ENCODE peak calls at places on chromosomes 2 and 18, in nine cellular contexts. H is AG09319, K is lung, P is D721Med, J is H9, D is ovary, N is Peyer's patch, X is mesothelial cell of epicardium, Y is glutamatergic neuron. Q is an unnamed sample.

GRCh38 chr2:240965905-240966456 is 32.4 kb upstream of the SNED1 start:
- DNase-seq in H (no peak), K (no peak), P (no peak), J (no peak), D (peak), N (no peak), X (no peak), Y (no peak), Q (no peak)

GRCh38 chr18:27363918-27364317 is 178.8 kb upstream of the CHST9 start:
- DNase-seq in H (no peak), K (no peak), P (no peak), J (no peak), D (no peak), N (no peak), X (no peak), Y (no peak), Q (no peak)

GRCh38 chr2:235669983-235670962 is 176.4 kb downstream of the AGAP1 start:
- DNase-seq in H (peak), K (no peak), P (no peak), J (peak), D (peak), N (no peak), X (no peak), Y (peak), Q (peak)

GRCh38 chr2:232330068-232330999 is 48.2 kb upstream of the ALPP start:
- DNase-seq in H (no peak), K (no peak), P (no peak), J (peak), D (no peak), N (no peak), X (no peak), Y (peak), Q (no peak)

GRCh38 chr2:238847841-238848565 is at the start of gene TWIST2:
- DNase-seq in H (peak), K (peak), P (no peak), J (peak), D (peak), N (peak), X (no peak), Y (peak), Q (peak)

GRCh38 chr2:75199428-75200011 is at the start of gene TACR1:
- DNase-seq in H (peak), K (peak), P (no peak), J (peak), D (peak), N (peak), X (peak), Y (peak), Q (peak)

GRCh38 chr2:70516596-70516995 is 37.0 kb downstream of the TGFA start:
- DNase-seq in H (no peak), K (no peak), P (no peak), J (no peak), D (no peak), N (no peak), X (no peak), Y (no peak), Q (no peak)

GRCh38 chr2:61775956-61776570 is 77.8 kb downstream of the FAM161A start:
- DNase-seq in H (no peak), K (no peak), P (no peak), J (no peak), D (no peak), N (no peak), X (no peak), Y (no peak), Q (no peak)

GRCh38 chr18:56460590-56460989 is 177.8 kb downstream of the TXNL1 start:
- DNase-seq in H (no peak), K (no peak), P (no peak), J (no peak), D (no peak), N (no peak), X (no peak), Y (no peak), Q (no peak)

GRCh38 chr2:190382851-190383250 is 25.3 kb upstream of the MFSD6 start:
- DNase-seq in H (no peak), K (no peak), P (no peak), J (no peak), D (no peak), N (no peak), X (no peak), Y (no peak), Q (no peak)
- TF ChIP-seq CTCF in H (peak), K (peak), P (peak), J (peak), D (no peak), N (peak), X (peak), Y (no peak), Q (peak)

GRCh38 chr2:7034313-7034712 is 117.1 kb downstream of the RNF144A start:
- DNase-seq in H (no peak), K (no peak), P (no peak), J (peak), D (no peak), N (no peak), X (no peak), Y (peak), Q (no peak)
- TF ChIP-seq CTCF in H (no peak), K (no peak), P (no peak), J (peak), D (no peak), N (no peak), X (no peak), Y (no peak), Q (no peak)

DNA sequence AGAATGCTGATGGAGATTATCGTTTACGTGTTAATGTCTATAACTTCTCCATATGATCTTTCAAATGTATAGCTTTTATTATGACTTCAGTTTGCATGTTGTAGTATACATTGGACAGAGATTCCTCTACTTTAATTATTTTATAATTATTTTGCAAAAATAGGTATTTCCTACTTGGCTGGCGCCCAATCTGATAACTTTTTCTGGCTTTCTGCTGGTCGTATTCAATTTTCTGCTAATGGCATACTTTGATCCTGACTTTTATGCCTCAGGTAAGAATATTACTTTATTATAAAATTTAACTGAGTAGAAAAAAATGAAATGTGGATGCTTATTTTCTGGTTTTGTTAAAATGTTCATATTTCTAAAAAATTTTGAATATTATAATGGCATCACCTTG is 18.1 kb upstream of the ADGRF3 start:
- DNase-seq in H (no peak), K (no peak), P (no peak), J (no peak), D (no peak), N (no peak), X (no peak), Y (no peak), Q (no peak)
- TF ChIP-seq CTCF in H (no peak), K (no peak), P (no peak), J (no peak), D (no peak), N (no peak), X (no peak), Y (no peak), Q (no peak)

DNA sequence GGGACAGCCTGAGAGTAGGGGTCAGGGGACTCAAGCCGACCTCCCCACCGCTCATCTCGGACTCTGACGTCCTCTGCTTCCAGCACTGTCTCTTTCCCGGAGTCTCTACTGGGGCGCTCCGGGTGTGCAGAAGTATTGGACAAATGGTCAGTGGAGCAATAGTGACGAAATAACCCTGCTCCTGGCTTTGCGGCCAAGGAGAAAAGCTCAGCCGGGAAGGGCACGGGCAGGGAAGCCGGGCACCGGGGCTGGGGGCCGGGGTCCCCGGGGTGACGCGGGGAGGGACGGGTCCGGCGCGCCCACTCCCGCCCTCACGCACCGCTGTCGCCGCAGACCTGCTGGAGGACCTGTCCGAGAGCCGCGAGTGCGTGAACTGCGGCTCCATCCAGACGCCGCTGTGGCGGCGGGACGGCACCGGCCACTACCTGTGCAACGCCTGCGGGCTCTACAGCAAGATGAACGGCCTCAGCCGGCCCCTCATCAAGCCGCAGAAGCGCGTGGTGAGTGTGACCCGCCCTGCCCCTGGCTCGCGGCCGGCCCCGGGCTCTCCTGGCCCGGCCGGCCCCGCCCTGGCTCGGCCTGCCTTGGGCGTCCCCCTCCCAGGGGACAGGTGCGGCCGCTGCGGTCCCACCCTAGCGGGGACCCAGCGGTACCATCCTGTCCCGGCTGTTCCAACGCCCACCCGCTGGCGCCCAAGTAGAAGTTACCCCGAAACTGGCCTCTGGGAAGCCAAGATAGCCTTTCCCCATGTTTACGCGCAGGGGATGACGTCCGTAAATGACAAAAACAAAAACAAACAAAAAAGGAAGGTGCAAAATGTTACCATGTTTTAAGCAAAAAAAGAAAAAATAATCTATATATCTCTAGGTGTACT is 7.5 kb downstream of the GATA6 start:
- DNase-seq in H (no peak), K (no peak), P (no peak), J (peak), D (no peak), N (no peak), X (no peak), Y (no peak), Q (no peak)
- TF ChIP-seq CTCF in H (no peak), K (no peak), P (no peak), J (no peak), D (no peak), N (no peak), X (no peak), Y (no peak), Q (no peak)

DNA sequence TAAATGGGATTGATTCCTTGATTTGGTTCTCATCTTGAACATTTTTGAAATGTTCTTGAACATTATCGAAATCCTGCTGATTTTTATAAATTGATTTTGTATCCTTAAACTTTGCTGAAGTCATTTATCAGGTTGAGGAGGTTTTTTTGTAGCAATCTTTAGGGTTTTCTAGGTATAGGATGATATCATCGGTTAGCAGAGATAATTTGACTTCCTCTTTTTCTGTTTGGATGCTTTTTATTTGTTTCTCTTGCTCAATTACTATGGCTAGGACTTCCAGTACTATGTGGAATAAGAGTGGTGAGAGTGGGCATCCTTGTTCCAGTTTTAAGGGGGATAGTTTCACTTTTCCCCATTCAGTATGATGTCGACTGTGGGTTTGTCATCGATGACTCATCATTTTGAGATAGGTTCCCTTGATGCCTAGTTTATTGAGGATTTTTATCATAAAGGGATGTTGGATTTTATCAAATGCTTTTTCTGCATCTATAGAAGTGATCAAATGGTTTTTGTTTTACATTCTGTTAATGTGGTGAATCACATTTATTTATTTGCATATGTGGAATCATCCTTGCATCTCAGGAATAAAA is 201.5 kb upstream of the ZSWIM2 start:
- DNase-seq in H (no peak), K (no peak), P (no peak), J (no peak), D (no peak), N (no peak), X (no peak), Y (no peak), Q (no peak)
- TF ChIP-seq CTCF in H (no peak), K (no peak), P (no peak), J (no peak), D (no peak), N (no peak), X (no peak), Y (no peak), Q (no peak)

GRCh38 chr2:99158599-99158998 is 3.8 kb downstream of the LIPT1 start:
- DNase-seq in H (no peak), K (no peak), P (no peak), J (no peak), D (no peak), N (no peak), X (no peak), Y (no peak), Q (no peak)
- TF ChIP-seq CTCF in H (no peak), K (no peak), P (peak), J (peak), D (no peak), N (no peak), X (no peak), Y (no peak), Q (no peak)

Q was measured in endothelial cell.